ENCODE peak calls at places on chromosomes 7 and 10, in five cellular contexts. Y, F, E, B and A are unnamed samples.

GRCh38 chr7:16838386-16838785 is 33.6 kb upstream of the AGR2 start:
- DNase-seq in B (no peak), F (no peak), Y (no peak), E (no peak), A (no peak)

GRCh38 chr10:77636286-77636966 is 1.2 kb downstream of the KCNMA1 start:
- DNase-seq in E (no peak), F (no peak), Y (no peak), B (no peak), A (no peak)

GRCh38 chr7:6577369-6578113 is at the start of gene ZDHHC4:
- DNase-seq in F (peak), B (peak), Y (peak), E (peak), A (peak)

GRCh38 chr10:25575343-25575742 is 358.7 kb upstream of the MYO3A start:
- DNase-seq in B (no peak), Y (no peak), E (no peak), F (no peak), A (no peak)

GRCh38 chr10:123568751-123569150 is 97.4 kb upstream of the GPR26 start:
- DNase-seq in Y (no peak), F (no peak), B (no peak), E (no peak), A (no peak)

GRCh38 chr7:15972767-15973362 is 286.4 kb upstream of the MEOX2 start:
- DNase-seq in Y (peak), F (peak), E (no peak), B (no peak), A (no peak)

GRCh38 chr7:11780267-11780666 is 51.7 kb downstream of the THSD7A start:
- DNase-seq in Y (no peak), F (no peak), B (no peak), E (no peak), A (peak)

GRCh38 chr10:99389721-99390480 is 40.5 kb downstream of the GOT1 start:
- DNase-seq in Y (no peak), B (no peak), F (no peak), E (no peak), A (no peak)

GRCh38 chr10:28432210-28432676 is 100.7 kb upstream of the WAC start:
- DNase-seq in Y (peak), F (peak), B (peak), E (peak), A (peak)

GRCh38 chr7:70849580-70850235 is 282.2 kb upstream of the GALNT17 start:
- DNase-seq in E (no peak), F (no peak), Y (no peak), B (no peak), A (no peak)

GRCh38 chr7:12979181-12979580 is 291.7 kb downstream of the ARL4A start:
- DNase-seq in F (no peak), Y (no peak), B (no peak), E (no peak), A (no peak)

GRCh38 chr10:49164587-49165188 is 23.5 kb downstream of the TMEM273 start:
- DNase-seq in B (no peak), F (peak), E (peak), Y (no peak), A (peak)